ENCODE peak calls at places on chromosomes 5 and 9, in seven cellular contexts. One of them, this sample, is unnamed.

GRCh38 chr5:96052374-96052773 is 90.7 kb upstream of the ELL2 start:
- DNase-seq in fibroblast of lung: no peak
- DNase-seq in right atrium auricular region: no peak
- DNase-seq in neural progenitor cell: no peak
- DNase-seq in PC-9: no peak
- DNase-seq in psoas muscle: no peak
- DNase-seq in dorsolateral prefrontal cortex: no peak
- DNase-seq in this sample: no peak

GRCh38 chr5:150801117-150801927 is 22.8 kb downstream of the SMIM3 start:
- DNase-seq in psoas muscle: no peak
- DNase-seq in dorsolateral prefrontal cortex: no peak
- DNase-seq in fibroblast of lung: peak; percentile 85
- DNase-seq in neural progenitor cell: peak; percentile 80
- DNase-seq in right atrium auricular region: no peak
- DNase-seq in PC-9: peak; percentile 44
- DNase-seq in this sample: no peak

GRCh38 chr9:119289740-119290139 is 79.5 kb downstream of the BRINP1 start:
- DNase-seq in psoas muscle: no peak
- DNase-seq in right atrium auricular region: peak; percentile 71
- DNase-seq in dorsolateral prefrontal cortex: no peak
- DNase-seq in neural progenitor cell: peak; percentile 79
- DNase-seq in fibroblast of lung: no peak
- DNase-seq in PC-9: peak; percentile 18
- DNase-seq in this sample: no peak

GRCh38 chr9:95085036-95085770 is 232.3 kb downstream of the FANCC start:
- DNase-seq in right atrium auricular region: no peak
- DNase-seq in fibroblast of lung: no peak
- DNase-seq in neural progenitor cell: no peak
- DNase-seq in psoas muscle: peak; percentile 62
- DNase-seq in dorsolateral prefrontal cortex: no peak
- DNase-seq in PC-9: no peak
- DNase-seq in this sample: no peak

GRCh38 chr5:83844320-83845068 is 123.8 kb upstream of the HAPLN1 start:
- DNase-seq in dorsolateral prefrontal cortex: no peak
- DNase-seq in right atrium auricular region: no peak
- DNase-seq in PC-9: no peak
- DNase-seq in fibroblast of lung: peak; percentile 91
- DNase-seq in psoas muscle: no peak
- DNase-seq in neural progenitor cell: no peak
- DNase-seq in this sample: peak; percentile 77

GRCh38 chr9:38619556-38620447 is 594 bp downstream of the ANKRD18A start:
- DNase-seq in dorsolateral prefrontal cortex: no peak
- DNase-seq in neural progenitor cell: peak; percentile 52
- DNase-seq in PC-9: peak; percentile 11
- DNase-seq in fibroblast of lung: no peak
- DNase-seq in psoas muscle: no peak
- DNase-seq in right atrium auricular region: no peak
- DNase-seq in this sample: no peak

GRCh38 chr9:2199999-2200796 is 185.1 kb downstream of the SMARCA2 start:
- DNase-seq in right atrium auricular region: no peak
- DNase-seq in dorsolateral prefrontal cortex: no peak
- DNase-seq in PC-9: no peak
- DNase-seq in psoas muscle: no peak
- DNase-seq in neural progenitor cell: no peak
- DNase-seq in fibroblast of lung: no peak
- DNase-seq in this sample: no peak

GRCh38 chr5:107705390-107706014 is 34.8 kb upstream of the EFNA5 start:
- DNase-seq in right atrium auricular region: no peak
- DNase-seq in dorsolateral prefrontal cortex: no peak
- DNase-seq in neural progenitor cell: no peak
- DNase-seq in psoas muscle: no peak
- DNase-seq in PC-9: no peak
- DNase-seq in fibroblast of lung: peak; percentile 33
- DNase-seq in this sample: peak; percentile 38

GRCh38 chr9:121105531-121105930 is 30.8 kb downstream of the CNTRL start:
- DNase-seq in PC-9: no peak
- DNase-seq in right atrium auricular region: no peak
- DNase-seq in dorsolateral prefrontal cortex: no peak
- DNase-seq in neural progenitor cell: no peak
- DNase-seq in psoas muscle: no peak
- DNase-seq in fibroblast of lung: no peak
- DNase-seq in this sample: no peak

GRCh38 chr5:181221792-181222629 is 1.1 kb upstream of the TRIM41 start:
- DNase-seq in dorsolateral prefrontal cortex: peak; percentile 93
- DNase-seq in PC-9: peak; percentile 97
- DNase-seq in neural progenitor cell: peak; percentile 91
- DNase-seq in psoas muscle: peak; percentile 95
- DNase-seq in fibroblast of lung: peak; percentile 93
- DNase-seq in right atrium auricular region: peak; percentile 99
- DNase-seq in this sample: peak; percentile 85

GRCh38 chr5:15263406-15263805 is 236.6 kb upstream of the FBXL7 start:
- DNase-seq in neural progenitor cell: no peak
- DNase-seq in fibroblast of lung: no peak
- DNase-seq in right atrium auricular region: no peak
- DNase-seq in PC-9: no peak
- DNase-seq in dorsolateral prefrontal cortex: no peak
- DNase-seq in psoas muscle: no peak
- DNase-seq in this sample: no peak

GRCh38 chr5:9115093-9115492 is 430.8 kb downstream of the SEMA5A start:
- DNase-seq in psoas muscle: no peak
- DNase-seq in fibroblast of lung: no peak
- DNase-seq in right atrium auricular region: no peak
- DNase-seq in PC-9: no peak
- DNase-seq in dorsolateral prefrontal cortex: no peak
- DNase-seq in neural progenitor cell: no peak
- DNase-seq in this sample: no peak

GRCh38 chr5:38105231-38105570 is 153.2 kb upstream of the EGFLAM start:
- DNase-seq in neural progenitor cell: no peak
- DNase-seq in right atrium auricular region: no peak
- DNase-seq in PC-9: no peak
- DNase-seq in fibroblast of lung: no peak
- DNase-seq in psoas muscle: no peak
- DNase-seq in dorsolateral prefrontal cortex: no peak
- DNase-seq in this sample: no peak
- H3K4me3 ChIP-seq in neural progenitor cell: no peak overlapping the region
- H3K4me3 ChIP-seq in right atrium auricular region: no peak overlapping the region
- H3K4me3 ChIP-seq in PC-9: no peak overlapping the region
- H3K4me3 ChIP-seq in fibroblast of lung: no peak overlapping the region
- H3K4me3 ChIP-seq in psoas muscle: no peak overlapping the region
- H3K4me3 ChIP-seq in dorsolateral prefrontal cortex: no peak overlapping the region
- H3K4me3 ChIP-seq in this sample: no peak overlapping the region

GRCh38 chr9:134058716-134059115 is 9.1 kb downstream of the BRD3 start:
- DNase-seq in psoas muscle: peak; percentile 55
- DNase-seq in PC-9: no peak
- DNase-seq in fibroblast of lung: no peak
- DNase-seq in right atrium auricular region: no peak
- DNase-seq in dorsolateral prefrontal cortex: no peak
- DNase-seq in neural progenitor cell: peak; percentile 0
- DNase-seq in this sample: no peak
- TF ChIP-seq CTCF in psoas muscle: peak; percentile 10
- TF ChIP-seq CTCF in PC-9: no peak
- TF ChIP-seq CTCF in fibroblast of lung: peak; percentile 7
- TF ChIP-seq CTCF in right atrium auricular region: no peak
- TF ChIP-seq CTCF in dorsolateral prefrontal cortex: no peak
- TF ChIP-seq CTCF in neural progenitor cell: no peak
- TF ChIP-seq CTCF in this sample: peak; percentile 6

GRCh38 chr5:10990626-10991025 is 229.6 kb upstream of the DAP start:
- DNase-seq in PC-9: no peak
- DNase-seq in right atrium auricular region: no peak
- DNase-seq in fibroblast of lung: no peak
- DNase-seq in psoas muscle: no peak
- DNase-seq in dorsolateral prefrontal cortex: no peak
- DNase-seq in neural progenitor cell: no peak
- DNase-seq in this sample: no peak
- H3K4me3 ChIP-seq in PC-9: no peak overlapping the region
- H3K4me3 ChIP-seq in right atrium auricular region: no peak overlapping the region
- H3K4me3 ChIP-seq in fibroblast of lung: no peak overlapping the region
- H3K4me3 ChIP-seq in psoas muscle: no peak overlapping the region
- H3K4me3 ChIP-seq in dorsolateral prefrontal cortex: no peak overlapping the region
- H3K4me3 ChIP-seq in neural progenitor cell: no peak overlapping the region
- H3K4me3 ChIP-seq in this sample: no peak overlapping the region

DNA sequence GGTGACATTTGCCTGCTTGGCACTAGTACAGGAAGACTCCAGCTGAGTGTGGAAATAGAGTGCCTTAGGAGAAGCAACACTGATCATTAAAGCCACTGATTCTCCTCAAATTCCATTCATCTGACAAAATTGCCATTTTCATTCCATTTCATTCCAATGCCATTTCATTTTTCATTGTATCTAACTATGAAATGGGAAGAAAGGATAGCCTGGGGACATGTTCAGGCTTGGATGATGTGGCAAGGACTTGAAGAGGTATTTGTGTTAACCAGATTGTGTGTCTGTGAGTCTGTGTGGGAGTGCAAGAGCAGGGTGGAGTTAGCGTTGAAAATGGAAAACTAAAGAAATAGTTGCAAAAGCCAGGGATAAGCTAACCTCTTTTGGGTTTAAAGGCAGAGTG is 5.7 kb downstream of the FOXB2 start:
- DNase-seq in fibroblast of lung: no peak
- DNase-seq in PC-9: no peak
- DNase-seq in right atrium auricular region: no peak
- DNase-seq in neural progenitor cell: no peak
- DNase-seq in dorsolateral prefrontal cortex: no peak
- DNase-seq in psoas muscle: no peak
- DNase-seq in this sample: no peak
- TF ChIP-seq CTCF in fibroblast of lung: no peak
- TF ChIP-seq CTCF in PC-9: no peak
- TF ChIP-seq CTCF in right atrium auricular region: no peak
- TF ChIP-seq CTCF in neural progenitor cell: no peak
- TF ChIP-seq CTCF in dorsolateral prefrontal cortex: no peak
- TF ChIP-seq CTCF in psoas muscle: no peak
- TF ChIP-seq CTCF in this sample: no peak

DNA sequence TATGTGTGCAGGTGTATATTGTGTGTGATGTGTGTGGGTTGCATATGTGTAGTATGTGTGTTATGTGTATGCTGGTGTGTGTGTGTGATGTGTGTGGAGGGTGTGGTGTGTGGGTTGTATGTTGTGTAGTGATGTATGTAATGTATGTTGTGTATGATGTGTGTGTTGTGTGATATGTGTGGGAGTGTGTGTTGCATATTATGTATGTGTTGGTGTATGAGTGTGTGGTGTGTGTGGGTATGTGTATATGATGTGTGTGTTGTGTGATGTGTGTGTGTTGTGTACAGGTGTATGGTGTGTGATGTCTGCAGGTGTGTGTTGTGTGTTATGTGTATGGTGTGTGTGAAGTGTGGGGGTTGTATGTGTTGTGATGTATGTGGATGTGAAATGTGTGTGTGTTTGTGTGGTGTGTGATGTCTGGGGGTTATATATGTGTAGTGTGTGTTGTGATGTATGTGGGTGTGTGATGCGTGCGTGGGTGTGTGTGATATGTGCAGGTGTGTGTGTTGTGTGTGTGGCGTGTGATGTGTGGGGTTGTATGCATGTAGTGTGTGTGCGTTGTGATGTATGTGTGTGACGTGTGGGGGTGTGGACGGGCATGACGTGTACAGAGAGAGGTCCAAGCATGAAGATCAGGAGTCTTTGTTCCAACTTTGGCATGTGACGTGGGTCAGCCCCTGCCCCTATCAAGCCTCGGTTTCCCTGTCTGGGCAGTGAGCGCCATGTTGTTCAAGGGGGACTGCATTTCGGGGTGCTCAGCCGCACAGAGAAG is 8.5 kb upstream of the CRB2 start:
- DNase-seq in fibroblast of lung: no peak
- DNase-seq in neural progenitor cell: no peak
- DNase-seq in dorsolateral prefrontal cortex: no peak
- DNase-seq in PC-9: no peak
- DNase-seq in psoas muscle: no peak
- DNase-seq in right atrium auricular region: no peak
- DNase-seq in this sample: no peak
- H3K4me3 ChIP-seq in fibroblast of lung: no peak overlapping the region
- H3K4me3 ChIP-seq in neural progenitor cell: no peak overlapping the region
- H3K4me3 ChIP-seq in dorsolateral prefrontal cortex: no peak overlapping the region
- H3K4me3 ChIP-seq in PC-9: no peak overlapping the region
- H3K4me3 ChIP-seq in psoas muscle: no peak overlapping the region
- H3K4me3 ChIP-seq in right atrium auricular region: no peak overlapping the region
- H3K4me3 ChIP-seq in this sample: peak overlapping the region; percentile 9

GRCh38 chr9:128636024-128636390 is 20.6 kb downstream of the DYNC2I2 start:
- DNase-seq in PC-9: peak; percentile 96
- DNase-seq in neural progenitor cell: peak; percentile 48
- DNase-seq in psoas muscle: peak; percentile 70
- DNase-seq in dorsolateral prefrontal cortex: no peak
- DNase-seq in right atrium auricular region: no peak
- DNase-seq in fibroblast of lung: no peak
- DNase-seq in this sample: no peak
- TF ChIP-seq CTCF in PC-9: peak; percentile 57
- TF ChIP-seq CTCF in neural progenitor cell: peak; percentile 29
- TF ChIP-seq CTCF in psoas muscle: no peak
- TF ChIP-seq CTCF in dorsolateral prefrontal cortex: no peak
- TF ChIP-seq CTCF in right atrium auricular region: peak; percentile 37
- TF ChIP-seq CTCF in fibroblast of lung: no peak
- TF ChIP-seq CTCF in this sample: peak; percentile 7

GRCh38 chr5:172667786-172668735 is 27.0 kb downstream of the NEURL1B start:
- DNase-seq in PC-9: no peak
- DNase-seq in fibroblast of lung: no peak
- DNase-seq in dorsolateral prefrontal cortex: no peak
- DNase-seq in psoas muscle: no peak
- DNase-seq in neural progenitor cell: no peak
- DNase-seq in right atrium auricular region: no peak
- DNase-seq in this sample: no peak
- H3K4me3 ChIP-seq in PC-9: no peak overlapping the region
- H3K4me3 ChIP-seq in fibroblast of lung: no peak overlapping the region
- H3K4me3 ChIP-seq in dorsolateral prefrontal cortex: no peak overlapping the region
- H3K4me3 ChIP-seq in psoas muscle: no peak overlapping the region
- H3K4me3 ChIP-seq in neural progenitor cell: no peak overlapping the region
- H3K4me3 ChIP-seq in right atrium auricular region: no peak overlapping the region
- H3K4me3 ChIP-seq in this sample: no peak overlapping the region

GRCh38 chr5:116992681-116993080 is 418.1 kb upstream of the SEMA6A start:
- DNase-seq in neural progenitor cell: no peak
- DNase-seq in dorsolateral prefrontal cortex: no peak
- DNase-seq in PC-9: no peak
- DNase-seq in fibroblast of lung: no peak
- DNase-seq in right atrium auricular region: no peak
- DNase-seq in psoas muscle: no peak
- DNase-seq in this sample: no peak
- TF ChIP-seq CTCF in neural progenitor cell: no peak
- TF ChIP-seq CTCF in dorsolateral prefrontal cortex: no peak
- TF ChIP-seq CTCF in PC-9: no peak
- TF ChIP-seq CTCF in fibroblast of lung: no peak
- TF ChIP-seq CTCF in right atrium auricular region: no peak
- TF ChIP-seq CTCF in psoas muscle: no peak
- TF ChIP-seq CTCF in this sample: no peak

GRCh38 chr5:55172051-55172899 is 702 bp downstream of the CDC20B start:
- DNase-seq in right atrium auricular region: no peak
- DNase-seq in psoas muscle: no peak
- DNase-seq in fibroblast of lung: peak; percentile 83
- DNase-seq in PC-9: peak; percentile 48
- DNase-seq in neural progenitor cell: peak; percentile 84
- DNase-seq in dorsolateral prefrontal cortex: no peak
- DNase-seq in this sample: no peak

GRCh38 chr5:55172937-55173695 is at the start of gene CDC20B:
- DNase-seq in neural progenitor cell: peak; percentile 96
- DNase-seq in PC-9: peak; percentile 65
- DNase-seq in dorsolateral prefrontal cortex: peak; percentile 21
- DNase-seq in fibroblast of lung: peak; percentile 60
- DNase-seq in right atrium auricular region: no peak
- DNase-seq in psoas muscle: peak; percentile 75
- DNase-seq in this sample: no peak

GRCh38 chr5:55175781-55176175 is 2.8 kb upstream of the CDC20B start:
- DNase-seq in neural progenitor cell: peak; percentile 44
- DNase-seq in psoas muscle: no peak
- DNase-seq in PC-9: no peak
- DNase-seq in dorsolateral prefrontal cortex: no peak
- DNase-seq in right atrium auricular region: no peak
- DNase-seq in fibroblast of lung: no peak
- DNase-seq in this sample: no peak

GRCh38 chr5:55171471-55171870 is 1.5 kb downstream of the CDC20B start:
- DNase-seq in neural progenitor cell: no peak
- DNase-seq in PC-9: no peak
- DNase-seq in dorsolateral prefrontal cortex: no peak
- DNase-seq in psoas muscle: no peak
- DNase-seq in right atrium auricular region: no peak
- DNase-seq in fibroblast of lung: no peak
- DNase-seq in this sample: no peak

GRCh38 chr5:55173696-55174101 is 722 bp upstream of the CDC20B start:
- DNase-seq in PC-9: no peak
- DNase-seq in psoas muscle: no peak
- DNase-seq in neural progenitor cell: peak; percentile 28
- DNase-seq in dorsolateral prefrontal cortex: no peak
- DNase-seq in fibroblast of lung: no peak
- DNase-seq in right atrium auricular region: no peak
- DNase-seq in this sample: no peak
- H3K4me3 ChIP-seq in PC-9: peak overlapping the region; percentile 54
- H3K4me3 ChIP-seq in psoas muscle: peak overlapping the region; percentile 68
- H3K4me3 ChIP-seq in neural progenitor cell: peak overlapping the region; percentile 57
- H3K4me3 ChIP-seq in dorsolateral prefrontal cortex: peak overlapping the region; percentile 66
- H3K4me3 ChIP-seq in fibroblast of lung: peak overlapping the region; percentile 63
- H3K4me3 ChIP-seq in right atrium auricular region: peak overlapping the region; percentile 33
- H3K4me3 ChIP-seq in this sample: peak overlapping the region; percentile 42